ENCODE peak calls at places on chromosomes 12 and 14, in four cellular contexts. Q is GM12878, L is fibroblast of lung, F is Karpas-422. R is an unnamed sample.
A peak's percentile ranks its signal among the peaks of the same experiment; 100 is the strongest.

GRCh38 chr12:91618281-91618680 is 435.7 kb upstream of the DCN start:
- DNase-seq in Q (no peak), L (no peak), F (no peak), R (no peak)

GRCh38 chr12:99528478-99528877 is 119.1 kb upstream of the GARIN6 start:
- DNase-seq in F (no peak), Q (no peak), L (no peak), R (no peak)

GRCh38 chr12:131509706-131510105 is 201.2 kb upstream of the SFSWAP start:
- DNase-seq in L (no peak), Q (no peak), F (no peak), R (no peak)

GRCh38 chr14:81727243-81727642 is 193.6 kb upstream of the SEL1L start:
- DNase-seq in Q (no peak), F (no peak), L (no peak), R (no peak)

GRCh38 chr12:104485651-104486341 is 29.0 kb downstream of the CHST11 start:
- DNase-seq in Q (no peak), F (no peak), L (no peak), R (no peak)

GRCh38 chr12:58067610-58068387 is 126.4 kb downstream of the ATP23 start:
- DNase-seq in Q (no peak), F (no peak), L (peak; percentile 30), R (peak; percentile 27)

GRCh38 chr12:121955258-121956040 is 37.1 kb downstream of the CFAP251 start:
- DNase-seq in Q (no peak), F (peak; percentile 86), L (peak; percentile 52), R (no peak)

GRCh38 chr14:20632831-20633771 is 8.4 kb downstream of the OR6S1 start:
- DNase-seq in L (peak; percentile 65), Q (peak; percentile 76), F (peak; percentile 91), R (peak; percentile 83)

GRCh38 chr14:72688990-72689677 is 204.8 kb downstream of the DPF3 start:
- DNase-seq in L (no peak), F (no peak), Q (no peak), R (no peak)

GRCh38 chr12:15634010-15634676 is 155.0 kb downstream of the EPS8 start:
- DNase-seq in F (peak; percentile 5), L (peak; percentile 76), Q (no peak), R (no peak)

GRCh38 chr12:96698521-96698920 is 208.5 kb upstream of the NEDD1 start:
- DNase-seq in Q (no peak), F (no peak), L (no peak), R (no peak)
- H2AFZ ChIP-seq in Q (no peak overlapping the region), F (no peak overlapping the region), L (no peak overlapping the region), R (peak overlapping the region; percentile 63)

GRCh38 chr12:50924439-50925341 is 27.7 kb upstream of the HIGD1C start:
- DNase-seq in Q (peak; percentile 76), F (peak; percentile 98), L (peak; percentile 99), R (peak; percentile 80)
- H2AFZ ChIP-seq in Q (peak overlapping the region; percentile 13), F (no peak overlapping the region), L (peak overlapping the region; percentile 85), R (peak overlapping the region; percentile 73)

DNA sequence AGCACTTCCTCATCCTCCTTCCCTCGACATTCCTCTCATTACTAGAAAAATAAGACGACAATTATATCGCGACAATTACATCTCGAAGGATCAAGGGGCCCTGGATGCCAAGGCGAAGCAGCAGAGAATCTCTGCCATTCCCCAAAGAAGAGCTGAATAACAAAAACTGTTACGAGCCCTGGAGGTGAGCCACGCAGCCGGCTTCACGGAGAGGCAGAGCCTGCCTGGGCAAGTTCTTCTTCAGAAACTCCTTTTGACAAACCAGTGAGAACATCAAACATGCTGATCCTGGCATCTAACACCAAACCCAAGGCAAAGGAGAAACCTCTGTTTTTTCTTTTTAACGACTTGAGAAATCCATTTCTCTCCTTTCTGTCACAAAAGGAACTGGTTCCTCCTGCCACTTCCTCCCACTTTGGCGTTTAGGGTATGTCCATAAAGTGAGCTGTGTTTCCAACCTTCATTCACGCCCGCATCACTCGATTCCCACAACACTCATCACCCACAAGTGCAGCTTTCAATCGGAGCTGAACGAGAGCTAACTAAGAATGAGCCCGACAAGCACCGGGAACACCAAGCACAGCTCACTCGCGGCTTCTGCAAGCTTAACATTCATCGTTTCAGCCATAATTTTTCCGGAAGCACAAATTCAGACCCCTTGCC is 21.5 kb downstream of the CCDC88C start:
- DNase-seq in L (no peak), Q (no peak), F (no peak), R (peak; percentile 32)
- H2AFZ ChIP-seq in L (no peak overlapping the region), Q (no peak overlapping the region), F (no peak overlapping the region), R (peak overlapping the region; percentile 60)

GRCh38 chr14:85634205-85634604 is 104.3 kb downstream of the FLRT2 start:
- DNase-seq in L (no peak), Q (no peak), F (no peak), R (no peak)
- H2AFZ ChIP-seq in L (peak overlapping the region; percentile 17), Q (no peak overlapping the region), F (no peak overlapping the region), R (peak overlapping the region; percentile 51)

GRCh38 chr14:25308244-25308643 is 258.3 kb upstream of the STXBP6 start:
- DNase-seq in L (no peak), F (no peak), Q (no peak), R (no peak)
- H2AFZ ChIP-seq in L (no peak overlapping the region), F (no peak overlapping the region), Q (no peak overlapping the region), R (no peak overlapping the region)

GRCh38 chr12:87464565-87464964 is 564.6 kb downstream of the C12orf50 start:
- DNase-seq in L (no peak), Q (no peak), F (no peak), R (no peak)

GRCh38 chr12:87467893-87468292 is 561.3 kb downstream of the C12orf50 start:
- DNase-seq in L (no peak), Q (no peak), F (no peak), R (no peak)

GRCh38 chr12:87469295-87469694 is 559.9 kb downstream of the C12orf50 start:
- DNase-seq in L (peak; percentile 9), F (no peak), Q (no peak), R (no peak)
- H2AFZ ChIP-seq in L (no peak overlapping the region), F (no peak overlapping the region), Q (no peak overlapping the region), R (no peak overlapping the region)

GRCh38 chr14:65239897-65240296 is 137.6 kb upstream of the MAX start:
- DNase-seq in Q (no peak), L (no peak), F (no peak), R (no peak)

GRCh38 chr14:65237023-65237814 is 134.9 kb upstream of the MAX start:
- DNase-seq in F (no peak), Q (no peak), L (peak; percentile 20), R (no peak)

GRCh38 chr14:65237956-65238355 is 135.6 kb upstream of the MAX start:
- DNase-seq in L (no peak), F (no peak), Q (no peak), R (no peak)

GRCh38 chr14:65239143-65239672 is 136.9 kb upstream of the MAX start:
- DNase-seq in L (peak; percentile 67), F (no peak), Q (no peak), R (peak; percentile 25)

DNA sequence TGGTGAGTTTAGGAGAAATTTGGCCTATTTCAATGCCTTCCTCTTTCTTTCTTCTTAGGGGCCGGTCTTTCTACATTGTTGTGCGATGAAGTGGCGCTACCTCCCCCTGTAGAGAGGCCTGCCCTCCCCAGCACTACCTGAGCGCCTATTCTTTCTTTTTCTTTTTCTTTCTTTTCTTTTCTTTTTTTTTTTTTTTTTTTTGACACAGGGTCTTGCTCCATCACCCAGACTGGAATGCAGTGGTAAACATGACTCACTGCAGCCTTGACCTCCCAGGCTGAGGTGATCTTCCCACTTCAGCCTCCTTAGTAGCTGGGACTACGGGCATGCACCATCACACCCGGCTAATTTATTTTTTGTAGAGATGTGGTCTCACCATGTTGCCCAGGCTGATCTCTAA is 136.1 kb upstream of the MAX start:
- DNase-seq in F (no peak), Q (no peak), L (peak; percentile 87), R (no peak)
- H2AFZ ChIP-seq in F (no peak overlapping the region), Q (no peak overlapping the region), L (no peak overlapping the region), R (no peak overlapping the region)

R was measured in osteoblast.